ENCODE peak calls at places on chromosomes 16 and 17, in nine cellular contexts. One of them, this sample, is unnamed.

GRCh38 chr17:28405632-28406477 is at the start of gene SLC46A1:
- DNase-seq in GM23248: peak; percentile 67
- DNase-seq in lung: peak; percentile 66
- DNase-seq in COR-L47: peak; percentile 67
- DNase-seq in NCI-H1417: peak; percentile 87
- DNase-seq in T-helper 2 cell: peak; percentile 35
- DNase-seq in NCI-H1436: peak; percentile 56
- DNase-seq in endodermal cell: peak; percentile 95
- DNase-seq in cardiac muscle cell: peak; percentile 67
- DNase-seq in this sample: peak; percentile 10

GRCh38 chr17:17376362-17376761 is 73.2 kb downstream of the NT5M start:
- DNase-seq in GM23248: peak; percentile 80
- DNase-seq in lung: peak; percentile 64
- DNase-seq in COR-L47: no peak
- DNase-seq in NCI-H1417: no peak
- DNase-seq in T-helper 2 cell: no peak
- DNase-seq in NCI-H1436: no peak
- DNase-seq in endodermal cell: no peak
- DNase-seq in cardiac muscle cell: peak; percentile 52
- DNase-seq in this sample: no peak

GRCh38 chr16:11583171-11583570 is 3.5 kb downstream of the LITAF start:
- DNase-seq in GM23248: peak; percentile 59
- DNase-seq in lung: no peak
- DNase-seq in COR-L47: no peak
- DNase-seq in NCI-H1417: no peak
- DNase-seq in T-helper 2 cell: no peak
- DNase-seq in NCI-H1436: no peak
- DNase-seq in endodermal cell: no peak
- DNase-seq in cardiac muscle cell: no peak
- DNase-seq in this sample: no peak

GRCh38 chr16:50708373-50709060 is 15.1 kb downstream of the NOD2 start:
- DNase-seq in GM23248: no peak
- DNase-seq in lung: no peak
- DNase-seq in COR-L47: no peak
- DNase-seq in NCI-H1417: no peak
- DNase-seq in T-helper 2 cell: no peak
- DNase-seq in NCI-H1436: no peak
- DNase-seq in endodermal cell: no peak
- DNase-seq in cardiac muscle cell: no peak
- DNase-seq in this sample: no peak

GRCh38 chr17:82237746-82238561 is 9.1 kb downstream of the SLC16A3 start:
- DNase-seq in GM23248: peak; percentile 58
- DNase-seq in lung: no peak
- DNase-seq in COR-L47: no peak
- DNase-seq in NCI-H1417: no peak
- DNase-seq in T-helper 2 cell: no peak
- DNase-seq in NCI-H1436: no peak
- DNase-seq in endodermal cell: peak; percentile 50
- DNase-seq in cardiac muscle cell: no peak
- DNase-seq in this sample: no peak

GRCh38 chr17:76421054-76421427 is 31.9 kb downstream of the UBE2O start:
- DNase-seq in GM23248: peak; percentile 22
- DNase-seq in lung: no peak
- DNase-seq in COR-L47: no peak
- DNase-seq in NCI-H1417: no peak
- DNase-seq in T-helper 2 cell: no peak
- DNase-seq in NCI-H1436: no peak
- DNase-seq in endodermal cell: no peak
- DNase-seq in cardiac muscle cell: peak; percentile 79
- DNase-seq in this sample: no peak

GRCh38 chr17:39777534-39778365 is 40.0 kb downstream of the GRB7 start:
- DNase-seq in GM23248: no peak
- DNase-seq in lung: no peak
- DNase-seq in COR-L47: no peak
- DNase-seq in NCI-H1417: no peak
- DNase-seq in T-helper 2 cell: no peak
- DNase-seq in NCI-H1436: no peak
- DNase-seq in endodermal cell: peak; percentile 36
- DNase-seq in cardiac muscle cell: no peak
- DNase-seq in this sample: peak; percentile 47

GRCh38 chr17:48037036-48037881 is at the start of gene COPZ2:
- DNase-seq in GM23248: peak; percentile 91
- DNase-seq in lung: peak; percentile 63
- DNase-seq in COR-L47: no peak
- DNase-seq in NCI-H1417: no peak
- DNase-seq in T-helper 2 cell: peak; percentile 48
- DNase-seq in NCI-H1436: no peak
- DNase-seq in endodermal cell: peak; percentile 85
- DNase-seq in cardiac muscle cell: peak; percentile 57
- DNase-seq in this sample: peak; percentile 50

GRCh38 chr16:89507834-89508590 is at the start of gene SPG7:
- DNase-seq in GM23248: peak; percentile 95
- DNase-seq in lung: peak; percentile 77
- DNase-seq in COR-L47: peak; percentile 78
- DNase-seq in NCI-H1417: peak; percentile 88
- DNase-seq in T-helper 2 cell: peak; percentile 80
- DNase-seq in NCI-H1436: peak; percentile 75
- DNase-seq in endodermal cell: peak; percentile 94
- DNase-seq in cardiac muscle cell: peak; percentile 92
- DNase-seq in this sample: peak; percentile 96

GRCh38 chr17:49490271-49490670 is 4.8 kb upstream of the NGFR start:
- DNase-seq in GM23248: no peak
- DNase-seq in lung: no peak
- DNase-seq in COR-L47: no peak
- DNase-seq in NCI-H1417: no peak
- DNase-seq in T-helper 2 cell: no peak
- DNase-seq in NCI-H1436: no peak
- DNase-seq in endodermal cell: no peak
- DNase-seq in cardiac muscle cell: no peak
- DNase-seq in this sample: no peak

GRCh38 chr16:72467157-72467759 is 295.3 kb upstream of the PMFBP1 start:
- DNase-seq in GM23248: peak; percentile 72
- DNase-seq in lung: no peak
- DNase-seq in COR-L47: peak; percentile 39
- DNase-seq in NCI-H1417: peak; percentile 34
- DNase-seq in T-helper 2 cell: no peak
- DNase-seq in NCI-H1436: peak; percentile 31
- DNase-seq in endodermal cell: peak; percentile 55
- DNase-seq in cardiac muscle cell: peak; percentile 58
- DNase-seq in this sample: no peak

GRCh38 chr17:50465171-50465570 is 3.5 kb downstream of the CHAD start:
- DNase-seq in GM23248: no peak
- DNase-seq in lung: no peak
- DNase-seq in COR-L47: no peak
- DNase-seq in NCI-H1417: no peak
- DNase-seq in T-helper 2 cell: no peak
- DNase-seq in NCI-H1436: no peak
- DNase-seq in endodermal cell: no peak
- DNase-seq in cardiac muscle cell: no peak
- DNase-seq in this sample: no peak

GRCh38 chr17:37259030-37259735 is 116.6 kb upstream of the C17orf78 start:
- DNase-seq in GM23248: peak; percentile 65
- DNase-seq in lung: no peak
- DNase-seq in COR-L47: no peak
- DNase-seq in NCI-H1417: no peak
- DNase-seq in T-helper 2 cell: no peak
- DNase-seq in NCI-H1436: no peak
- DNase-seq in endodermal cell: no peak
- DNase-seq in cardiac muscle cell: no peak
- DNase-seq in this sample: no peak

GRCh38 chr16:4414187-4414909 is 2.0 kb downstream of the CORO7 start:
- DNase-seq in GM23248: no peak
- DNase-seq in lung: no peak
- DNase-seq in COR-L47: peak; percentile 58
- DNase-seq in NCI-H1417: no peak
- DNase-seq in T-helper 2 cell: peak; percentile 77
- DNase-seq in NCI-H1436: no peak
- DNase-seq in endodermal cell: no peak
- DNase-seq in cardiac muscle cell: no peak
- DNase-seq in this sample: peak; percentile 91

GRCh38 chr17:36082062-36082461 is 7.9 kb downstream of the CCL3 start:
- DNase-seq in GM23248: no peak
- DNase-seq in lung: no peak
- DNase-seq in COR-L47: no peak
- DNase-seq in NCI-H1417: no peak
- DNase-seq in T-helper 2 cell: no peak
- DNase-seq in NCI-H1436: no peak
- DNase-seq in endodermal cell: no peak
- DNase-seq in cardiac muscle cell: no peak
- DNase-seq in this sample: no peak

GRCh38 chr16:1825864-1826690 is 548 bp downstream of the HAGH start:
- DNase-seq in GM23248: peak; percentile 82
- DNase-seq in lung: no peak
- DNase-seq in COR-L47: peak; percentile 57
- DNase-seq in NCI-H1417: peak; percentile 78
- DNase-seq in T-helper 2 cell: peak; percentile 52
- DNase-seq in NCI-H1436: peak; percentile 56
- DNase-seq in endodermal cell: peak; percentile 68
- DNase-seq in cardiac muscle cell: peak; percentile 82
- DNase-seq in this sample: peak; percentile 66

GRCh38 chr17:17844500-17844899 is 7.7 kb upstream of the SREBF1 start:
- DNase-seq in GM23248: no peak
- DNase-seq in lung: no peak
- DNase-seq in COR-L47: no peak
- DNase-seq in NCI-H1417: no peak
- DNase-seq in T-helper 2 cell: no peak
- DNase-seq in NCI-H1436: no peak
- DNase-seq in endodermal cell: no peak
- DNase-seq in cardiac muscle cell: no peak
- DNase-seq in this sample: no peak

GRCh38 chr16:82655720-82656500 is 29.1 kb downstream of the CDH13 start:
- DNase-seq in GM23248: no peak
- DNase-seq in lung: no peak
- DNase-seq in COR-L47: no peak
- DNase-seq in NCI-H1417: no peak
- DNase-seq in T-helper 2 cell: no peak
- DNase-seq in NCI-H1436: no peak
- DNase-seq in endodermal cell: no peak
- DNase-seq in cardiac muscle cell: no peak
- DNase-seq in this sample: no peak

This sample was measured in CD8-positive, alpha-beta memory T cell.